ENCODE peak calls at places on chromosome 6, in nine cellular contexts. X is stomach, W is SK-N-SH, J is vagina, P is HCT116, O is endothelial cell of umbilical vein, S is spleen, C is Panc1, R is upper lobe of left lung. U is an unnamed sample.

GRCh38 chr6:8991844-8992243 is 556.5 kb upstream of the SLC35B3 start:
- DNase-seq in X (no peak), P (no peak), J (no peak), C (no peak), O (no peak), S (no peak), W (no peak), R (no peak), U (no peak)

GRCh38 chr6:16681260-16681873 is 79.9 kb downstream of the ATXN1 start:
- DNase-seq in W (no peak), X (no peak), P (peak; percentile 91), C (peak; percentile 88), O (peak; percentile 48), S (no peak), J (no peak), R (no peak), U (no peak)

GRCh38 chr6:18753071-18753470 is 365.9 kb downstream of the RNF144B start:
- DNase-seq in P (no peak), C (no peak), J (no peak), S (no peak), O (no peak), R (no peak), X (no peak), W (no peak), U (no peak)

GRCh38 chr6:130843575-130844320 is 16.5 kb downstream of the SMLR1 start:
- DNase-seq in X (no peak), S (no peak), J (no peak), R (no peak), W (peak; percentile 17), C (peak; percentile 8), P (peak; percentile 28), O (peak; percentile 64), U (no peak)

GRCh38 chr6:20441921-20442320 is 40.2 kb downstream of the E2F3 start:
- DNase-seq in W (no peak), R (no peak), X (no peak), J (no peak), P (no peak), C (no peak), O (no peak), S (no peak), U (no peak)

GRCh38 chr6:53715434-53715833 is 49.9 kb upstream of the KLHL31 start:
- DNase-seq in J (no peak), C (no peak), R (no peak), X (no peak), S (no peak), W (no peak), P (no peak), O (no peak), U (no peak)

GRCh38 chr6:119331676-119332286 is 17.8 kb downstream of the MAN1A1 start:
- DNase-seq in O (no peak), C (no peak), W (no peak), J (no peak), X (no peak), S (no peak), P (no peak), R (no peak), U (no peak)

GRCh38 chr6:16047435-16047834 is 81.5 kb upstream of the MYLIP start:
- DNase-seq in W (no peak), R (no peak), X (no peak), S (no peak), O (no peak), C (no peak), J (no peak), P (no peak), U (no peak)

GRCh38 chr6:15017251-15017650 is 228.6 kb upstream of the JARID2 start:
- DNase-seq in J (no peak), P (no peak), O (no peak), C (no peak), X (no peak), S (no peak), R (peak; percentile 38), W (no peak), U (no peak)

GRCh38 chr6:35190306-35190705 is 23.4 kb upstream of the SCUBE3 start:
- DNase-seq in O (no peak), R (no peak), J (no peak), P (no peak), C (no peak), S (no peak), W (no peak), X (no peak), U (no peak)

GRCh38 chr6:142954844-142955243 is 9.9 kb upstream of the HIVEP2 start:
- DNase-seq in R (no peak), S (no peak), P (no peak), J (no peak), X (no peak), O (no peak), C (no peak), W (no peak), U (no peak)

GRCh38 chr6:142853244-142854180 is 91.5 kb downstream of the HIVEP2 start:
- DNase-seq in O (no peak), S (no peak), C (no peak), X (no peak), W (no peak), P (no peak), R (no peak), J (no peak), U (no peak)

GRCh38 chr6:26157150-26157837 is 70.1 kb downstream of the HFE start:
- DNase-seq in W (peak; percentile 50), P (no peak), O (peak; percentile 72), C (no peak), X (peak; percentile 69), S (peak; percentile 91), J (no peak), R (peak; percentile 59), U (no peak)

GRCh38 chr6:121436966-121437756 is 1.7 kb downstream of the GJA1 start:
- DNase-seq in S (no peak), W (peak; percentile 59), X (no peak), P (no peak), J (no peak), O (peak; percentile 82), R (peak; percentile 33), C (no peak), U (peak; percentile 75)

DNA sequence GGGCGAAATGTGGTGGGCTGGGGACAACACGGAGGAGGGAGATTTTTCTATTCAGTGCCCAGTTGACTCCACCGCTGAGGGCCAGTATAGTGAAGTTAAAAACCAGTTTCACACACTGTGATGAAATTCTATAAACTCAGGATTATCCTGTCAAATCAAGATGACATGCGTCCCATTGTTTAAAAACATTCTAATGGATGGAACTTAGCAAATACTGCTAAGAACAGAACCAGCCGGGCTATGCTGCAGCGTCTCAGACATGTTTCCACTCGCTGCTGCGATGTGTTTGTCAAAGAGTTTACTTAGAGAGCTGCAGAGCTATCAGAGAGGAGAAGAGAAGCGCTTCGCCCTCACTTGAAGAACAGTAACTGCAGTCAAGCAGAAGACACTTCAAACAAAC is 212.6 kb upstream of the FOXQ1 start:
- DNase-seq in J (no peak), W (no peak), P (no peak), C (no peak), X (no peak), R (no peak), O (no peak), S (no peak), U (no peak)
- TF ChIP-seq POLR2AphosphoS5 in J (no peak), W (no peak), P (no peak), C (no peak), X (no peak), R (no peak), O (no peak), S (no peak), U (no peak)

GRCh38 chr6:111482236-111482958 is 621 bp downstream of the REV3L start:
- DNase-seq in J (no peak), P (no peak), W (peak; percentile 73), R (peak; percentile 53), C (no peak), S (peak; percentile 91), O (peak; percentile 45), X (peak; percentile 56), U (peak; percentile 85)
- H3K4me1 ChIP-seq in J (peaks cover 39% of the 10 kb centered on the region), P (peaks cover 49% of the 10 kb centered on the region), W (peaks cover 33% of the 10 kb centered on the region), R (peaks cover 43% of the 10 kb centered on the region), C (peaks cover 51% of the 10 kb centered on the region), S (peaks cover 36% of the 10 kb centered on the region), O (peaks cover 40% of the 10 kb centered on the region), X (peaks cover 78% of the 10 kb centered on the region), U (peaks cover 46% of the 10 kb centered on the region)

DNA sequence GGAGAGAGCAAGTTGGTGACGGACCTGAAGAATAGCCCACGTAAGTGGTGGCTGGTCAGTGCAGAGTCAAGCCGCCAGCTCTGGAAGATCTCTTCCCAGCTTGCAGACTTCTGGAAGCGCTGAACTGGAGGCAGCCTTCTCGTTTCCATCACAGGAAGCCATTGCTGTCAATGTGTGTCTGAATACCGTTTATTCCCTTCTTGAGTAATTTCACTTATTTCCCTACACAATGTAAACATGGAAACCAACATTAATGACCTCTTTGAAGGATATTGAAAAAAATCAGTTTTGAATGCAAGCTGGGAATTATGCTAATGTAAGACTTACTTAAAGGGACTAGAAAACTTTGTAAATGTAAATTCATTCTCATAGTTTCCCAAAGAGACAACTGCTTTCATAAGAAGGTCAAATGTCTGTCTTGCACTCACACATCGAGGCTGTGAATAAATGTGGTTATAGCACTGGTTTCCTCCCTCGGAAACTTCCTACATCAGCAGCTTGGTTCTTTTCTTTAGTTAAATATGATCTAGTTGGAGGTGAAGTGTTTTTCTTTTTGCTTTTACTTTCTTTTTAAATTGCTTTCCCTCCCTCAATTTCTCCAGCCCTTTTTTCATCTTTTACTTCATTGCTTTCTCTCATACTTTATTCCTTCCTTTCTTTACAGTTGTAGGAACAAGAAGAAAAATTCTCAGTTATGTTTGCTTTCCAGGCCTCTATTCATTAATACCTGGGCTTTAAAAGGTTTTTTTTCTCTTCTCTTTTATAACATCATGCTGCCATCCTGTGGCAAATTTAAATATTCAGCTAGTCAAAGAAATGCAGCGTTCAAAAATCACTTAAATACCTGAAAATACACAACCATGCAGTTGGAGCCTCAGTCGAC is 108.2 kb downstream of the TNFAIP3 start:
- DNase-seq in O (peak; percentile 27), P (peak; percentile 7), C (no peak), R (no peak), J (no peak), W (no peak), X (no peak), S (no peak), U (no peak)
- TF ChIP-seq CTCF in O (no peak), P (no peak), C (peak; percentile 38), R (peak; percentile 30), J (no peak), W (peak; percentile 37), X (no peak), S (peak; percentile 54), U (no peak)

GRCh38 chr6:28896505-28897392 is 27.0 kb downstream of the TRIM27 start:
- DNase-seq in X (peak; percentile 51), R (peak; percentile 58), O (peak; percentile 75), P (peak; percentile 51), C (peak; percentile 52), S (peak; percentile 91), J (no peak), W (peak; percentile 63), U (peak; percentile 81)

GRCh38 chr6:28903686-28904085 is 20.1 kb downstream of the TRIM27 start:
- DNase-seq in W (no peak), J (no peak), O (no peak), P (no peak), R (no peak), C (no peak), X (no peak), S (no peak), U (no peak)

GRCh38 chr6:28895131-28895812 is 28.5 kb downstream of the TRIM27 start:
- DNase-seq in X (peak; percentile 93), O (peak; percentile 98), S (peak; percentile 94), C (peak; percentile 95), J (no peak), W (peak; percentile 87), R (peak; percentile 93), P (peak; percentile 95), U (peak; percentile 97)

GRCh38 chr6:28898710-28898965 is 25.1 kb downstream of the TRIM27 start:
- DNase-seq in X (no peak), R (no peak), J (no peak), W (no peak), S (no peak), P (no peak), C (no peak), O (no peak), U (no peak)

GRCh38 chr6:28900577-28901266 is 23.1 kb downstream of the TRIM27 start:
- DNase-seq in X (no peak), S (no peak), J (no peak), C (no peak), O (no peak), W (no peak), P (no peak), R (no peak), U (no peak)
- TF ChIP-seq POLR2AphosphoS5 in X (no peak), S (no peak), J (no peak), C (no peak), O (no peak), W (no peak), P (no peak), R (no peak), U (no peak)

U was measured in sigmoid colon.